ENCODE peak calls at places on chromosomes 2 and 18, in six cellular contexts. J is HepG2, V is K562, F is SK-N-SH, W is GM12891, C is GM12878. Y is an unnamed sample.

GRCh38 chr2:103135679-103136078 is 373.8 kb downstream of the TMEM182 start:
- DNase-seq in J (no peak), V (no peak), F (no peak), W (no peak), C (no peak), Y (no peak)

GRCh38 chr2:168796583-168797285 is 5.7 kb upstream of the NOSTRIN start:
- DNase-seq in J (no peak), V (peak; percentile 85), F (no peak), W (no peak), C (no peak), Y (no peak)

GRCh38 chr2:97739893-97740245 is 26.5 kb downstream of the ZAP70 start:
- DNase-seq in J (no peak), V (no peak), F (no peak), W (no peak), C (no peak), Y (no peak)

GRCh38 chr18:59911600-59911999 is 11.8 kb downstream of the PMAIP1 start:
- DNase-seq in J (no peak), V (no peak), F (no peak), W (no peak), C (no peak), Y (no peak)

GRCh38 chr2:120741514-120742448 is 6.1 kb downstream of the GLI2 start:
- DNase-seq in J (no peak), V (no peak), F (peak; percentile 68), W (no peak), C (no peak), Y (no peak)

GRCh38 chr2:65913914-65914786 is 481.8 kb upstream of the SPRED2 start:
- DNase-seq in J (no peak), V (no peak), F (no peak), W (no peak), C (no peak), Y (no peak)

GRCh38 chr2:173590278-173590811 is 235.7 kb downstream of the CDCA7 start:
- DNase-seq in J (peak; percentile 12), V (no peak), F (peak; percentile 7), W (no peak), C (no peak), Y (no peak)

GRCh38 chr2:235949567-235950472 is 218.4 kb downstream of the GBX2 start:
- DNase-seq in J (no peak), V (no peak), F (no peak), W (no peak), C (no peak), Y (no peak)

GRCh38 chr2:119252186-119253113 is 28.8 kb downstream of the STEAP3 start:
- DNase-seq in J (no peak), V (no peak), F (no peak), W (no peak), C (no peak), Y (no peak)

GRCh38 chr18:39173022-39173421 is 1607.4 kb upstream of the CELF4 start:
- DNase-seq in J (peak; percentile 45), V (no peak), F (no peak), W (no peak), C (no peak), Y (no peak)

GRCh38 chr2:28164280-28164801 is 228.3 kb upstream of the FOSL2 start:
- DNase-seq in J (no peak), V (no peak), F (peak; percentile 36), W (no peak), C (no peak), Y (no peak)

GRCh38 chr2:119223521-119224390 is at the start of gene STEAP3:
- DNase-seq in J (peak; percentile 74), V (peak; percentile 91), F (peak; percentile 93), W (peak; percentile 89), C (no peak), Y (peak; percentile 83)

GRCh38 chr2:97546711-97547110 is 43.0 kb downstream of the ANKRD36B start:
- DNase-seq in J (no peak), V (no peak), F (no peak), W (no peak), C (no peak), Y (no peak)

DNA sequence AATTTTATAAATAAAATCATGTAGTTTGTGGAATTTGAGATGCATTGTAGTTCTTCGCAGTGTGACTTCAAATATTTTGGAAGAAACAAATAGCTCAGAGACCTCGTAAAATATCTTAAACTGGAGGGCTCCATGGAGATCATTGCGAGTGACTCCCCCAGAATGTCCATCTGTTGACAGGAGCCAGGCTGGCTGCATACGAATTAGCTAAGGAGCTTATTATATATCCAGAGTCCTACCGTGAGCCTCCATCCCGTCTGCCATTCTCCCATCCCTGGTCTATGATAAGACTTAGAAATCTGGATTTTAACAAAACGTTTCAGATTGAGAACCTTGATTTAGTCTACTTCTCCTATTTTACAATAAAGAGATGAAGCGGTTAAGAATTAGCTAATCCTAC is 80.2 kb downstream of the MSH2 start:
- DNase-seq in J (no peak), V (no peak), F (no peak), W (no peak), C (no peak), Y (no peak)
- TF ChIP-seq TAF1 in J (no peak), V (no peak), F (no peak), W (no peak), C (no peak), Y (no peak)

GRCh38 chr18:48982269-48982668 is 31.5 kb upstream of the SMAD7 start:
- DNase-seq in J (peak; percentile 48), V (peak; percentile 74), F (no peak), W (no peak), C (no peak), Y (no peak)
- TF ChIP-seq POLR2AphosphoS5 in J (no peak), V (no peak), F (no peak), W (no peak), C (no peak), Y (no peak)

GRCh38 chr2:160338891-160339290 is 138.8 kb upstream of the ITGB6 start:
- DNase-seq in J (no peak), V (no peak), F (no peak), W (no peak), C (no peak), Y (no peak)
- TF ChIP-seq TAF1 in J (no peak), V (no peak), F (no peak), W (no peak), C (no peak), Y (no peak)

GRCh38 chr2:238238766-238239551 is 879 bp downstream of the HES6 start:
- DNase-seq in J (no peak), V (peak; percentile 70), F (peak; percentile 72), W (no peak), C (no peak), Y (no peak)
- TF ChIP-seq POLR2AphosphoS5 in J (no peak), V (no peak), F (no peak), W (no peak), C (no peak), Y (no peak)